ENCODE peak calls at places on chromosome 13, in eight cellular contexts. B, P, W, L, R, N, H and A are unnamed samples.

GRCh38 chr13:100542546-100543156 is 45.9 kb downstream of the GGACT start:
- DNase-seq in B (no peak), P (no peak), W (no peak), L (peak; percentile 16), R (peak; percentile 83), N (peak; percentile 71), H (no peak), A (peak; percentile 41)

GRCh38 chr13:46179576-46180368 is 2.2 kb downstream of the LCP1 start:
- DNase-seq in B (no peak), P (no peak), W (no peak), L (peak; percentile 68), R (no peak), N (no peak), H (peak; percentile 55), A (peak; percentile 49)

GRCh38 chr13:111213964-111214726 is 99.0 kb downstream of the ARHGEF7 start:
- DNase-seq in B (no peak), P (no peak), W (no peak), L (peak; percentile 84), R (no peak), N (no peak), H (no peak), A (no peak)

GRCh38 chr13:102302534-102302933 is 99.3 kb downstream of the FGF14 start:
- DNase-seq in B (no peak), P (no peak), W (no peak), L (no peak), R (no peak), N (no peak), H (no peak), A (no peak)

GRCh38 chr13:23378009-23378632 is 55.4 kb downstream of the SACS start:
- DNase-seq in B (no peak), P (no peak), W (no peak), L (no peak), R (peak; percentile 38), N (peak; percentile 100), H (peak; percentile 62), A (peak; percentile 62)

GRCh38 chr13:105948143-105948542 is 587.3 kb downstream of the EFNB2 start:
- DNase-seq in B (no peak), P (no peak), W (no peak), L (no peak), R (no peak), N (no peak), H (no peak), A (no peak)

GRCh38 chr13:35131471-35131870 is 189.4 kb downstream of the NBEA start:
- DNase-seq in B (no peak), P (no peak), W (no peak), L (no peak), R (no peak), N (no peak), H (no peak), A (no peak)

GRCh38 chr13:45055902-45056648 is 64.2 kb upstream of the GTF2F2 start:
- DNase-seq in B (no peak), P (no peak), W (no peak), L (no peak), R (peak; percentile 62), N (peak; percentile 90), H (no peak), A (no peak)

GRCh38 chr13:29472317-29472961 is 123.0 kb downstream of the SLC7A1 start:
- DNase-seq in B (peak; percentile 43), P (no peak), W (peak; percentile 22), L (no peak), R (peak; percentile 61), N (peak; percentile 71), H (peak; percentile 41), A (no peak)

GRCh38 chr13:23411220-23411619 is 22.3 kb downstream of the SACS start:
- DNase-seq in B (no peak), P (no peak), W (no peak), L (no peak), R (no peak), N (no peak), H (no peak), A (no peak)

GRCh38 chr13:98999635-98999952 is 21.7 kb upstream of the DOCK9 start:
- DNase-seq in B (no peak), P (no peak), W (no peak), L (no peak), R (no peak), N (peak; percentile 19), H (no peak), A (no peak)

GRCh38 chr13:46165485-46166220 is 16.3 kb downstream of the LCP1 start:
- DNase-seq in B (no peak), P (no peak), W (no peak), L (no peak), R (no peak), N (no peak), H (no peak), A (peak; percentile 70)

GRCh38 chr13:30373727-30374126 is 48.6 kb upstream of the UBE2L5 start:
- DNase-seq in B (no peak), P (no peak), W (no peak), L (peak; percentile 62), R (no peak), N (no peak), H (no peak), A (no peak)

GRCh38 chr13:26568132-26568815 is 10.8 kb downstream of the WASF3 start:
- DNase-seq in B (no peak), P (no peak), W (no peak), L (peak; percentile 63), R (no peak), N (no peak), H (no peak), A (no peak)

GRCh38 chr13:43981091-43981490 is 101.4 kb downstream of the LACC1 start:
- DNase-seq in B (no peak), P (no peak), W (no peak), L (no peak), R (peak; percentile 14), N (no peak), H (no peak), A (no peak)

GRCh38 chr13:86193281-86193680 is 394.1 kb upstream of the SLITRK6 start:
- DNase-seq in B (peak; percentile 14), P (no peak), W (no peak), L (no peak), R (no peak), N (no peak), H (no peak), A (no peak)

GRCh38 chr13:40798380-40798779 is 9.0 kb downstream of the SLC25A15 start:
- DNase-seq in B (no peak), P (no peak), W (no peak), L (peak; percentile 35), R (no peak), N (no peak), H (no peak), A (no peak)

GRCh38 chr13:37899753-37900152 is 30.2 kb upstream of the TRPC4 start:
- DNase-seq in B (no peak), P (no peak), W (no peak), L (no peak), R (no peak), N (no peak), H (no peak), A (no peak)

GRCh38 chr13:30409911-30410704 is 12.2 kb upstream of the UBE2L5 start:
- DNase-seq in B (no peak), P (no peak), W (no peak), L (no peak), R (peak; percentile 93), N (peak; percentile 93), H (peak; percentile 48), A (no peak)

GRCh38 chr13:102401755-102402154 is at the start of gene FGF14:
- DNase-seq in B (no peak), P (no peak), W (no peak), L (no peak), R (no peak), N (no peak), H (no peak), A (no peak)

GRCh38 chr13:25881946-25882574 is 169.8 kb downstream of the SHISA2 start:
- DNase-seq in B (peak; percentile 17), P (no peak), W (no peak), L (no peak), R (peak; percentile 92), N (no peak), H (no peak), A (no peak)

GRCh38 chr13:110272227-110272626 is 34.7 kb downstream of the COL4A1 start:
- DNase-seq in B (no peak), P (no peak), W (no peak), L (no peak), R (no peak), N (no peak), H (no peak), A (no peak)

GRCh38 chr13:75445717-75446529 is 36.0 kb downstream of the TBC1D4 start:
- DNase-seq in B (no peak), P (no peak), W (no peak), L (no peak), R (no peak), N (peak; percentile 36), H (no peak), A (no peak)

GRCh38 chr13:54092686-54093085 is 1064.1 kb downstream of the OLFM4 start:
- DNase-seq in B (no peak), P (no peak), W (no peak), L (no peak), R (no peak), N (no peak), H (no peak), A (no peak)

GRCh38 chr13:75666646-75667351 is 30.7 kb downstream of the LMO7 start:
- DNase-seq in B (no peak), P (no peak), W (no peak), L (no peak), R (no peak), N (peak; percentile 51), H (no peak), A (no peak)

DNA sequence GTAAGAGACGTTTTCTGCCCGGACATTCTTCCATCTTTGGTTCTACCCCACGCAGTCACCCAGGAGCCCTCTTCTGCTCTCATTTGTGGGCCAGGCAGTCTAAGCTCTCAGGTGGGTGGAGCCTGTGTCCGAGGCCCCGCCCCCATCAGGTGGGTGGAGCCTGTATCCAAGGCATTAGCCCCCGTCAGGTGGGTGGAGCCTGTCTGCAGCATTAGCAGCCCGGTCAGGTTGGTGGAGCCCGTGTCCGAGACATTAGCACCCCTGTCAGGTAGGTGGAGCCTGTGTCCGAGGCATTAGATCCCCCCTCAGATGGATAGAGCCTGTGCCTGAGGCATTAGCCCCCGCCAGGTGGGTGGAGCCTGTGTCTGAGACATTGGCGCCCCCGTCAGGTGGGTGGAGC is 45.5 kb upstream of the C13orf46 start:
- DNase-seq in B (no peak), P (no peak), W (no peak), L (no peak), R (peak; percentile 48), N (no peak), H (no peak), A (no peak)
- TF ChIP-seq CTCF in B (no peak), P (no peak), W (no peak), L (no peak), R (no peak), N (no peak), H (no peak), A (no peak)

GRCh38 chr13:50512602-50513527 is 330.6 kb downstream of the DLEU7 start:
- DNase-seq in B (no peak), P (no peak), W (peak; percentile 48), L (peak; percentile 81), R (no peak), N (peak; percentile 41), H (peak; percentile 71), A (peak; percentile 62)
- TF ChIP-seq CTCF in B (no peak), P (no peak), W (no peak), L (peak; percentile 9), R (no peak), N (no peak), H (no peak), A (no peak)

GRCh38 chr13:52001120-52001731 is 10.0 kb downstream of the ATP7B start:
- DNase-seq in B (no peak), P (no peak), W (no peak), L (no peak), R (peak; percentile 63), N (peak; percentile 59), H (no peak), A (no peak)
- TF ChIP-seq CTCF in B (peak; percentile 65), P (no peak), W (peak; percentile 34), L (peak; percentile 56), R (peak; percentile 69), N (peak; percentile 63), H (peak; percentile 57), A (peak; percentile 68)

GRCh38 chr13:92896842-92897241 is 329.8 kb upstream of the GPC6 start:
- DNase-seq in B (no peak), P (no peak), W (no peak), L (no peak), R (peak; percentile 55), N (peak; percentile 27), H (no peak), A (no peak)
- TF ChIP-seq CTCF in B (peak; percentile 64), P (no peak), W (no peak), L (no peak), R (peak; percentile 29), N (no peak), H (no peak), A (no peak)